ENCODE peak calls at places on chromosomes 2 and 18, in five cellular contexts. One of them, this sample, is unnamed.

GRCh38 chr2:220586980-220587549 is 959.6 kb downstream of the SLC4A3 start:
- DNase-seq in sigmoid colon: no peak
- DNase-seq in psoas muscle: no peak
- DNase-seq in HFF-Myc: no peak
- DNase-seq in prostate gland: no peak
- DNase-seq in this sample: no peak

GRCh38 chr2:233423436-233423860 is 69.2 kb downstream of the DGKD start:
- DNase-seq in sigmoid colon: no peak
- DNase-seq in psoas muscle: no peak
- DNase-seq in prostate gland: no peak
- DNase-seq in HFF-Myc: no peak
- DNase-seq in this sample: no peak

GRCh38 chr18:11981383-11981632 is at the start of gene IMPA2:
- DNase-seq in psoas muscle: no peak
- DNase-seq in prostate gland: no peak
- DNase-seq in HFF-Myc: no peak
- DNase-seq in sigmoid colon: no peak
- DNase-seq in this sample: no peak

GRCh38 chr2:65045651-65046050 is 10.6 kb upstream of the CEP68 start:
- DNase-seq in HFF-Myc: no peak
- DNase-seq in sigmoid colon: no peak
- DNase-seq in psoas muscle: no peak
- DNase-seq in prostate gland: no peak
- DNase-seq in this sample: no peak

GRCh38 chr2:126220336-126220735 is 435.6 kb upstream of the GYPC start:
- DNase-seq in psoas muscle: no peak
- DNase-seq in prostate gland: no peak
- DNase-seq in HFF-Myc: no peak
- DNase-seq in sigmoid colon: no peak
- DNase-seq in this sample: no peak

GRCh38 chr18:36284671-36285295 is 12.7 kb upstream of the FHOD3 start:
- DNase-seq in sigmoid colon: no peak
- DNase-seq in prostate gland: peak; percentile 53
- DNase-seq in psoas muscle: no peak
- DNase-seq in HFF-Myc: peak; percentile 44
- DNase-seq in this sample: peak; percentile 40

GRCh38 chr2:70616168-70616694 is 62.6 kb upstream of the TGFA start:
- DNase-seq in HFF-Myc: no peak
- DNase-seq in sigmoid colon: no peak
- DNase-seq in prostate gland: no peak
- DNase-seq in psoas muscle: no peak
- DNase-seq in this sample: no peak

GRCh38 chr2:14454102-14454676 is 178.3 kb upstream of the LRATD1 start:
- DNase-seq in HFF-Myc: no peak
- DNase-seq in sigmoid colon: no peak
- DNase-seq in psoas muscle: no peak
- DNase-seq in prostate gland: no peak
- DNase-seq in this sample: peak; percentile 10

GRCh38 chr18:42296723-42297122 is 341.7 kb downstream of the PIK3C3 start:
- DNase-seq in sigmoid colon: no peak
- DNase-seq in psoas muscle: no peak
- DNase-seq in HFF-Myc: no peak
- DNase-seq in prostate gland: no peak
- DNase-seq in this sample: no peak

GRCh38 chr2:70960833-70961647 is 17.4 kb upstream of the ANKRD53 start:
- DNase-seq in prostate gland: no peak
- DNase-seq in sigmoid colon: no peak
- DNase-seq in HFF-Myc: no peak
- DNase-seq in psoas muscle: no peak
- DNase-seq in this sample: no peak

GRCh38 chr18:70781860-70782453 is 493.1 kb downstream of the SOCS6 start:
- DNase-seq in psoas muscle: no peak
- DNase-seq in sigmoid colon: no peak
- DNase-seq in HFF-Myc: no peak
- DNase-seq in prostate gland: no peak
- DNase-seq in this sample: peak; percentile 35

GRCh38 chr18:63178526-63178880 is 141.1 kb downstream of the BCL2 start:
- DNase-seq in prostate gland: peak; percentile 51
- DNase-seq in HFF-Myc: no peak
- DNase-seq in psoas muscle: peak; percentile 86
- DNase-seq in sigmoid colon: peak; percentile 95
- DNase-seq in this sample: no peak

GRCh38 chr2:223762853-223763252 is 74.5 kb downstream of the AP1S3 start:
- DNase-seq in HFF-Myc: no peak
- DNase-seq in psoas muscle: no peak
- DNase-seq in prostate gland: no peak
- DNase-seq in sigmoid colon: no peak
- DNase-seq in this sample: no peak

GRCh38 chr2:168490015-168490874 is 34.2 kb downstream of the CERS6 start:
- DNase-seq in prostate gland: no peak
- DNase-seq in sigmoid colon: no peak
- DNase-seq in psoas muscle: no peak
- DNase-seq in HFF-Myc: peak; percentile 30
- DNase-seq in this sample: no peak

GRCh38 chr2:17558878-17559277 is 18.4 kb downstream of the VSNL1 start:
- DNase-seq in sigmoid colon: no peak
- DNase-seq in psoas muscle: no peak
- DNase-seq in prostate gland: no peak
- DNase-seq in HFF-Myc: no peak
- DNase-seq in this sample: no peak

GRCh38 chr2:222835142-222835822 is 25.6 kb upstream of the ACSL3 start:
- DNase-seq in prostate gland: peak; percentile 30
- DNase-seq in HFF-Myc: no peak
- DNase-seq in sigmoid colon: no peak
- DNase-seq in psoas muscle: no peak
- DNase-seq in this sample: no peak

GRCh38 chr2:239554761-239555565 is 154.1 kb upstream of the HDAC4 start:
- DNase-seq in sigmoid colon: peak; percentile 48
- DNase-seq in psoas muscle: no peak
- DNase-seq in prostate gland: no peak
- DNase-seq in HFF-Myc: no peak
- DNase-seq in this sample: no peak

GRCh38 chr2:158011055-158011771 is 90.5 kb upstream of the UPP2 start:
- DNase-seq in sigmoid colon: no peak
- DNase-seq in HFF-Myc: no peak
- DNase-seq in prostate gland: no peak
- DNase-seq in psoas muscle: no peak
- DNase-seq in this sample: no peak

GRCh38 chr2:79887747-79888374 is 375.0 kb downstream of the CTNNA2 start:
- DNase-seq in sigmoid colon: no peak
- DNase-seq in prostate gland: peak; percentile 30
- DNase-seq in HFF-Myc: peak; percentile 25
- DNase-seq in psoas muscle: no peak
- DNase-seq in this sample: peak; percentile 44

GRCh38 chr2:76089683-76090082 is 379.0 kb upstream of the GCFC2 start:
- DNase-seq in HFF-Myc: no peak
- DNase-seq in psoas muscle: no peak
- DNase-seq in prostate gland: no peak
- DNase-seq in sigmoid colon: no peak
- DNase-seq in this sample: no peak

GRCh38 chr18:34710430-34711386 is 610 bp downstream of the DTNA start:
- DNase-seq in prostate gland: no peak
- DNase-seq in HFF-Myc: peak; percentile 52
- DNase-seq in psoas muscle: no peak
- DNase-seq in sigmoid colon: no peak
- DNase-seq in this sample: no peak

GRCh38 chr2:109373791-109374547 is 239.8 kb downstream of the SEPTIN10 start:
- DNase-seq in sigmoid colon: peak; percentile 34
- DNase-seq in HFF-Myc: no peak
- DNase-seq in prostate gland: no peak
- DNase-seq in psoas muscle: no peak
- DNase-seq in this sample: no peak

GRCh38 chr2:10079192-10079930 is 850 bp downstream of the CYS1 start:
- DNase-seq in HFF-Myc: no peak
- DNase-seq in sigmoid colon: peak; percentile 87
- DNase-seq in prostate gland: peak; percentile 41
- DNase-seq in psoas muscle: peak; percentile 50
- DNase-seq in this sample: peak; percentile 66

GRCh38 chr2:95760839-95761525 is 169.2 kb downstream of the TRIM43 start:
- DNase-seq in psoas muscle: no peak
- DNase-seq in sigmoid colon: no peak
- DNase-seq in prostate gland: no peak
- DNase-seq in HFF-Myc: peak; percentile 20
- DNase-seq in this sample: no peak

GRCh38 chr2:120546077-120546864 is 189.4 kb upstream of the GLI2 start:
- DNase-seq in prostate gland: no peak
- DNase-seq in sigmoid colon: peak; percentile 74
- DNase-seq in psoas muscle: peak; percentile 78
- DNase-seq in HFF-Myc: peak; percentile 56
- DNase-seq in this sample: no peak

GRCh38 chr2:61679096-61679495 is 140.9 kb upstream of the XPO1 start:
- DNase-seq in HFF-Myc: no peak
- DNase-seq in psoas muscle: no peak
- DNase-seq in sigmoid colon: no peak
- DNase-seq in prostate gland: peak; percentile 42
- DNase-seq in this sample: no peak
- TF ChIP-seq CTCF in HFF-Myc: no peak
- TF ChIP-seq CTCF in psoas muscle: no peak
- TF ChIP-seq CTCF in sigmoid colon: no peak
- TF ChIP-seq CTCF in prostate gland: no peak
- TF ChIP-seq CTCF in this sample: no peak

GRCh38 chr2:97995026-97995733 is 568 bp downstream of the TMEM131 start:
- DNase-seq in sigmoid colon: peak; percentile 69
- DNase-seq in HFF-Myc: no peak
- DNase-seq in prostate gland: peak; percentile 31
- DNase-seq in psoas muscle: peak; percentile 57
- DNase-seq in this sample: no peak

GRCh38 chr2:97995734-97996624 is at the start of gene TMEM131:
- DNase-seq in HFF-Myc: peak; percentile 72
- DNase-seq in sigmoid colon: peak; percentile 96
- DNase-seq in prostate gland: peak; percentile 89
- DNase-seq in psoas muscle: peak; percentile 96
- DNase-seq in this sample: peak; percentile 71

GRCh38 chr2:97992836-97993825 is 2.6 kb downstream of the TMEM131 start:
- DNase-seq in prostate gland: no peak
- DNase-seq in psoas muscle: no peak
- DNase-seq in sigmoid colon: no peak
- DNase-seq in HFF-Myc: no peak
- DNase-seq in this sample: no peak

GRCh38 chr2:97991081-97991856 is 4.5 kb downstream of the TMEM131 start:
- DNase-seq in psoas muscle: no peak
- DNase-seq in sigmoid colon: no peak
- DNase-seq in prostate gland: no peak
- DNase-seq in HFF-Myc: no peak
- DNase-seq in this sample: no peak

DNA sequence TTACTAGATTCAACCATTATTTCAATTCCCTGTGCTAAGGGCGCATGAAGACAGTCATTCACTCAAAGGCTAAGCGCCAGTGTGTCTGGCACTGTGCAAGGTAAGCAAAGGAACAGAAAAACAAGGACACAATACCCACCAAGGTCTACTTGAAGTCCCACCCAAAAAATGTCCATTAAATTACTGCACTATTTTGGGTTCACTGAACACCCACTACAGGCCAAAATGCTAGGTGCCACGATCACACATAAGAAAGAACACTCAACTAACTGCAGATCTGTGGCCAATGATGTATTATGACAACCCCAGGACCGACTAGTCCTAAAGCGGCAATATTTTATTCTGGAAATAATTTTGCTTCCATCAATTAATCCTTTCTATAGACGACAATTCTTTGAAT is 1.8 kb downstream of the TMEM131 start:
- DNase-seq in prostate gland: no peak
- DNase-seq in HFF-Myc: no peak
- DNase-seq in psoas muscle: no peak
- DNase-seq in sigmoid colon: no peak
- DNase-seq in this sample: no peak
- H3K4me3 ChIP-seq in prostate gland: peak overlapping the region; percentile 76
- H3K4me3 ChIP-seq in HFF-Myc: peak overlapping the region; percentile 88
- H3K4me3 ChIP-seq in psoas muscle: peak overlapping the region; percentile 90
- H3K4me3 ChIP-seq in sigmoid colon: no peak overlapping the region
- H3K4me3 ChIP-seq in this sample: peak overlapping the region; percentile 86

DNA sequence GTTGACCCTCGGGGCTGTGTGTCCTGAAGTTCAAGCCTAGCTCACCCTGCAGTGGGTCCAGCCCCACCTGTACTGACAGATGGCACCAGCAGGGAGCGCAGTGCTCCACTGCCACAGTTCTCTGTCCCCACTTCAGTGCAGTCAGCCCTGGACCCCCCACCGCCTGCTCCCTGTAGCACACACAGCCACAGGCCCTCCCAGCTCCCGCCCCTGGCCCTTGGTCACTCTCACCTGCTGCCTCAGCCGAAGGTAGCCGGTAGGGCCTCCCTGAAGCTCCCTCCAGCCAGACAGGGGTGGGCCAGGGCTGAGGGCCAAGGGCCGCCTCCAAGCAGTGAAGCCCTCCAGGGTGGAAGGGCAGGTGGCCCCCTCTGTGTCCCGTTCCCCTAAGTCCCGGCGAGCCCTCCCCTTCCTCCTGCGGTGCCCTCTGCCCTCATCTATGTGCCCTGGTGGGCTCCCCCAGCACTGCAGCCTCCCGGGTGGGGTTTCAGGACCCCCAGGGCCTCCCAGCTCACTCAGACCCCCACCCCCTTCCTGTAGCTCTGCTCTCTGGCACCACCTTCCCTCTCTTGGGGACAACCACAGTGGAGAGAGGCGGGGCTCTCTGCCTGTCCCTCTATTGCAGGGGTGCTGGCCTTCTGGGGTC is 10.8 kb upstream of the ALPP start:
- DNase-seq in sigmoid colon: peak; percentile 60
- DNase-seq in prostate gland: no peak
- DNase-seq in HFF-Myc: no peak
- DNase-seq in psoas muscle: no peak
- DNase-seq in this sample: no peak
- TF ChIP-seq CTCF in sigmoid colon: no peak
- TF ChIP-seq CTCF in prostate gland: no peak
- TF ChIP-seq CTCF in HFF-Myc: no peak
- TF ChIP-seq CTCF in psoas muscle: no peak
- TF ChIP-seq CTCF in this sample: peak; percentile 24

GRCh38 chr2:234679151-234679765 is 182.4 kb upstream of the ARL4C start:
- DNase-seq in sigmoid colon: no peak
- DNase-seq in prostate gland: no peak
- DNase-seq in psoas muscle: no peak
- DNase-seq in HFF-Myc: no peak
- DNase-seq in this sample: no peak
- H3K4me3 ChIP-seq in sigmoid colon: no peak overlapping the region
- H3K4me3 ChIP-seq in prostate gland: no peak overlapping the region
- H3K4me3 ChIP-seq in psoas muscle: no peak overlapping the region
- H3K4me3 ChIP-seq in HFF-Myc: peak overlapping the region; percentile 20
- H3K4me3 ChIP-seq in this sample: no peak overlapping the region

GRCh38 chr2:151410485-151410833 is 757 bp downstream of the RIF1 start:
- DNase-seq in psoas muscle: no peak
- DNase-seq in prostate gland: peak; percentile 30
- DNase-seq in sigmoid colon: no peak
- DNase-seq in HFF-Myc: no peak
- DNase-seq in this sample: no peak
- TF ChIP-seq CTCF in psoas muscle: no peak
- TF ChIP-seq CTCF in prostate gland: no peak
- TF ChIP-seq CTCF in sigmoid colon: no peak
- TF ChIP-seq CTCF in HFF-Myc: no peak
- TF ChIP-seq CTCF in this sample: no peak